ENCODE peak calls at places on chromosomes 16 and 17, in eight cellular contexts. T is HCT116, H is GM06990, O is heart right ventricle, M is bronchial epithelial cell, K is tibial nerve, B is neuronal stem cell, I is brain microvascular endothelial cell. U is an unnamed sample.

GRCh38 chr17:32954477-32954876 is 26.5 kb downstream of the TMEM98 start:
- DNase-seq in T (no peak), H (no peak), O (no peak), M (no peak), K (no peak), B (no peak), I (no peak), U (peak; percentile 83)

GRCh38 chr17:8979715-8980114 is 14.2 kb upstream of the PIK3R5 start:
- DNase-seq in T (no peak), H (peak; percentile 45), O (no peak), M (no peak), K (no peak), B (no peak), I (no peak), U (no peak)

GRCh38 chr17:82775033-82775823 is 23.4 kb downstream of the TBCD start:
- DNase-seq in T (peak; percentile 24), H (no peak), O (peak; percentile 74), M (peak; percentile 39), K (peak; percentile 38), B (peak; percentile 43), I (no peak), U (peak; percentile 78)

GRCh38 chr16:77273815-77274214 is 74.6 kb downstream of the SYCE1L start:
- DNase-seq in T (no peak), H (no peak), O (no peak), M (no peak), K (no peak), B (no peak), I (no peak), U (no peak)

GRCh38 chr17:20235747-20236146 is 226.6 kb downstream of the SPECC1 start:
- DNase-seq in T (no peak), H (no peak), O (no peak), M (no peak), K (no peak), B (no peak), I (no peak), U (no peak)

GRCh38 chr17:31825961-31826691 is 32.9 kb downstream of the COPRS start:
- DNase-seq in T (no peak), H (no peak), O (no peak), M (peak; percentile 51), K (no peak), B (no peak), I (no peak), U (peak; percentile 64)

GRCh38 chr17:33210240-33210639 is 82.9 kb downstream of the ASIC2 start:
- DNase-seq in T (no peak), H (no peak), O (no peak), M (no peak), K (no peak), B (no peak), I (no peak), U (no peak)

GRCh38 chr17:60618854-60619253 is 18.9 kb downstream of the PPM1D start:
- DNase-seq in T (no peak), H (no peak), O (no peak), M (no peak), K (no peak), B (no peak), I (no peak), U (no peak)

GRCh38 chr16:24482681-24483202 is 56.6 kb upstream of the RBBP6 start:
- DNase-seq in T (no peak), H (no peak), O (no peak), M (no peak), K (no peak), B (peak; percentile 29), I (no peak), U (no peak)

GRCh38 chr16:62249069-62249468 is 212.8 kb upstream of the CDH8 start:
- DNase-seq in T (no peak), H (no peak), O (no peak), M (no peak), K (no peak), B (no peak), I (no peak), U (no peak)

GRCh38 chr16:80511824-80512223 is 29.0 kb upstream of the DYNLRB2 start:
- DNase-seq in T (no peak), H (no peak), O (no peak), M (no peak), K (no peak), B (no peak), I (no peak), U (no peak)

GRCh38 chr16:72903176-72903575 is 144.8 kb downstream of the ZFHX3 start:
- DNase-seq in T (no peak), H (no peak), O (no peak), M (no peak), K (no peak), B (no peak), I (no peak), U (no peak)

GRCh38 chr16:1035066-1035415 is 37.5 kb upstream of the SSTR5 start:
- DNase-seq in T (no peak), H (no peak), O (peak; percentile 3), M (no peak), K (no peak), B (no peak), I (no peak), U (no peak)

GRCh38 chr16:1032607-1033006 is 39.9 kb upstream of the SSTR5 start:
- DNase-seq in T (no peak), H (no peak), O (no peak), M (no peak), K (no peak), B (no peak), I (no peak), U (no peak)

GRCh38 chr16:1031666-1032065 is 40.9 kb upstream of the SSTR5 start:
- DNase-seq in T (no peak), H (no peak), O (no peak), M (no peak), K (no peak), B (no peak), I (no peak), U (no peak)

GRCh38 chr16:1034230-1035065 is 38.1 kb upstream of the SSTR5 start:
- DNase-seq in T (no peak), H (no peak), O (no peak), M (no peak), K (no peak), B (no peak), I (no peak), U (no peak)

GRCh38 chr16:1033128-1033679 is 39.3 kb upstream of the SSTR5 start:
- DNase-seq in T (no peak), H (no peak), O (no peak), M (no peak), K (no peak), B (no peak), I (no peak), U (no peak)
- H3K4me3 ChIP-seq in T (no peak overlapping the region), H (no peak overlapping the region), O (no peak overlapping the region), M (no peak overlapping the region), K (no peak overlapping the region), B (no peak overlapping the region), I (no peak overlapping the region), U (no peak overlapping the region)

DNA sequence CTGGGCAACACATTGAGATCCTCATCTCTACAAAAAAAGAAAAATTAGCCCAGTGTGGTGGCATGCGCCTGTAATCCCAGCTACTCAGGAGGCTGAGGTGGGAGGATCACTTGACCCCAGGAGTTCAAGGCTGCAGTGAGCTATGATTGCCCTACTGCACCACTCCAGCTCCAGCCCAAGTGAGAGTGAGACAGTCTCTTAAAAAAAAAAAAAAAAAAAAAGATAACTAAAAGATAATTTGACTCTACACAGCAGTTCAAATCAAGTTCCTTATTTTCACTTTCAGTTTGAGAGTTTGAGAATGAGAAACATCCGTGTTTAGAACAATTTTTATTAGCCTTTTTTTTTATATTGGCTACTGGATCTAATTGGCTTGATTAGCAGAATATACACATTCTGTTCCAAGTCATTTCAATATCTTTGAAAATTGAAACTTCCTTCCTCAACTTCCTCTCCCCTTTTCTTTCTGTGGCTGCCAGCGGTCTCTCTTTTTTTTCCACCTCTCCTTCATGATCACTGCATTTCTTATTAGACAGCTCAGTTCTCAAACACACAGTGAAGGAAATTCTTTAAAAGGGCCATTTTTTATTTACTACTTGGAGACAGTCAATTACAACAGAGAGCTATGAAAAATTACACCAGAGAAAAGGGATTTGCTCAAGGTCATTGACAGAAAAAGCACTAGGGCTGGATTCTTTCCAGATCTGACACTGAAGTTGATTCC is 4.5 kb upstream of the ACSF2 start:
- DNase-seq in T (no peak), H (peak; percentile 39), O (no peak), M (no peak), K (no peak), B (no peak), I (no peak), U (no peak)
- H3K4me3 ChIP-seq in T (no peak overlapping the region), H (peak overlapping the region; percentile 17), O (peak overlapping the region; percentile 6), M (no peak overlapping the region), K (peak overlapping the region; percentile 3), B (no peak overlapping the region), I (peak overlapping the region; percentile 9), U (no peak overlapping the region)

GRCh38 chr17:48587276-48588073 is 2.6 kb downstream of the HOXB3 start:
- DNase-seq in T (no peak), H (no peak), O (no peak), M (no peak), K (no peak), B (no peak), I (no peak), U (no peak)
- H3K4me3 ChIP-seq in T (no peak overlapping the region), H (no peak overlapping the region), O (no peak overlapping the region), M (no peak overlapping the region), K (no peak overlapping the region), B (no peak overlapping the region), I (no peak overlapping the region), U (no peak overlapping the region)

GRCh38 chr17:7478276-7479138 is 924 bp downstream of the ZBTB4 start:
- DNase-seq in T (no peak), H (peak; percentile 70), O (peak; percentile 68), M (peak; percentile 24), K (no peak), B (peak; percentile 37), I (no peak), U (no peak)
- H3K4me3 ChIP-seq in T (peak overlapping the region; percentile 60), H (peak overlapping the region; percentile 79), O (peak overlapping the region; percentile 97), M (peak overlapping the region; percentile 85), K (peak overlapping the region; percentile 100), B (peak overlapping the region; percentile 92), I (peak overlapping the region; percentile 72), U (peak overlapping the region; percentile 85)

DNA sequence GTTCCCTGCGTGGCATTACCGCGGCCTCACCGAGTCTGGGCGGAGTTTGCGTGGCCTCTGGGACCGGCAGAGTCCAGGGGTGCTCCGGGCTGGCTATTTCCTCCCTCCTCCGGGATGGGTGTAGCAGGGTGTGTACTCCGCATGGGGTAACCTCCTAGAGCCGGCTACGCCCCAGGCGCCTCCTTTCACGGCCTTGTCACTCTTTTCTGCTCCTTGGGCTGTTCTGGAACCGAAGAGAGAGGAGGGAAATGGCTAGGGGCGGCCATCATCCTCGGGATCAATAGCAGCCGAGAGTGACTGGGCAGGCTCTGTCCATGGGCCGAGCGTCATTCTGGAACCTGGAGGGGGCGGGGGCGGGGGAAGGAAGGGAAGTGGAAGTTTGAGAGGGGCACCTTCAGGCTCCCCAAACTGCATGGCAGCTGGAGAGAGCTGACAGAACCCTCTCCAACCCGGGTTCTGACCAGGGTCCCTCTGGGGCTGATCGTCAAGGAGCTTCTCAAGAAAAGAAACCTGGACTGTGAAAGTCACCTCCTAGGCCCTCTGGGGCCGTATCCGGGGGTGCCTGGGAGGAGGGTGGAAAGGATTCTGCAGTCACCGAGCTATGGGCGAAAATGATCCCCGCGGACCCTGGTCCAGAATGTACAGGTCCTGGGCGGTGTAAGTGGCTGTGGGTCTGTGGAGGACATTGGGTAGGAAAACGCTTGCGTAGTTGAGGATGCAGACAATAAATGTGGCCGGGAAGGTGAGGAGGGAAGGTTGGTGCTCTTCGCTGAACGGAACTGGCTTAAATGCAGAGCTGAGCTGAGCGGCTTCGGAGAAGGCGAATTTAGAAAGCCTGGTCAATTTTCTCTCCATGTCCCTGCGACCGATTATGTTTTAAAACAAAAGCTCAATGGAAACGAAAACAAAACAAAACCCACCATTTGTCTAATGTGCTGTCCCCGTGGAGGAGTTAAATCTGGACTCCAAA is 3.8 kb upstream of the LHX1 start:
- DNase-seq in T (no peak), H (no peak), O (no peak), M (no peak), K (no peak), B (no peak), I (no peak), U (no peak)
- H3K4me3 ChIP-seq in T (no peak overlapping the region), H (no peak overlapping the region), O (no peak overlapping the region), M (no peak overlapping the region), K (no peak overlapping the region), B (no peak overlapping the region), I (no peak overlapping the region), U (no peak overlapping the region)

GRCh38 chr16:50227120-50227519 is 39.2 kb upstream of the ADCY7 start:
- DNase-seq in T (no peak), H (no peak), O (no peak), M (no peak), K (no peak), B (no peak), I (no peak), U (no peak)
- H3K4me3 ChIP-seq in T (no peak overlapping the region), H (no peak overlapping the region), O (no peak overlapping the region), M (no peak overlapping the region), K (no peak overlapping the region), B (no peak overlapping the region), I (no peak overlapping the region), U (no peak overlapping the region)

U was measured in right lobe of liver.